ENCODE peak calls at places on chromosomes 16 and 17, in six cellular contexts. P, Z, Q, D, J and X are unnamed samples.

GRCh38 chr16:24009955-24010354 is 174.2 kb downstream of the PRKCB start:
- DNase-seq in P (no peak), Z (no peak), Q (no peak), D (no peak), J (no peak), X (no peak)

GRCh38 chr17:72514888-72515287 is 394.1 kb downstream of the SOX9 start:
- DNase-seq in P (peak; percentile 35), Z (no peak), Q (no peak), D (no peak), J (no peak), X (no peak)

GRCh38 chr17:19346351-19347255 is 15.9 kb downstream of the B9D1 start:
- DNase-seq in P (peak; percentile 84), Z (peak; percentile 19), Q (no peak), D (peak; percentile 44), J (peak; percentile 92), X (peak; percentile 84)

GRCh38 chr16:84503751-84504395 is 586 bp downstream of the MEAK7 start:
- DNase-seq in P (no peak), Z (no peak), Q (no peak), D (no peak), J (no peak), X (peak; percentile 31)

GRCh38 chr17:33531311-33531710 is 238.2 kb upstream of the ASIC2 start:
- DNase-seq in P (no peak), Z (no peak), Q (no peak), D (no peak), J (no peak), X (no peak)

GRCh38 chr17:73293480-73293911 is 18.3 kb downstream of the CDC42EP4 start:
- DNase-seq in P (peak; percentile 78), Z (peak; percentile 90), Q (peak; percentile 78), D (no peak), J (peak; percentile 93), X (no peak)

GRCh38 chr17:50950002-50950877 is 84.1 kb upstream of the TOB1 start:
- DNase-seq in P (peak; percentile 88), Z (peak; percentile 85), Q (peak; percentile 67), D (peak; percentile 87), J (peak; percentile 93), X (peak; percentile 96)

GRCh38 chr16:69329369-69330285 is 761 bp downstream of the PDF start:
- DNase-seq in P (peak; percentile 17), Z (no peak), Q (no peak), D (no peak), J (peak; percentile 86), X (no peak)

GRCh38 chr16:57653936-57654335 is 14.2 kb upstream of the ADGRG3 start:
- DNase-seq in P (no peak), Z (no peak), Q (no peak), D (no peak), J (no peak), X (no peak)

DNA sequence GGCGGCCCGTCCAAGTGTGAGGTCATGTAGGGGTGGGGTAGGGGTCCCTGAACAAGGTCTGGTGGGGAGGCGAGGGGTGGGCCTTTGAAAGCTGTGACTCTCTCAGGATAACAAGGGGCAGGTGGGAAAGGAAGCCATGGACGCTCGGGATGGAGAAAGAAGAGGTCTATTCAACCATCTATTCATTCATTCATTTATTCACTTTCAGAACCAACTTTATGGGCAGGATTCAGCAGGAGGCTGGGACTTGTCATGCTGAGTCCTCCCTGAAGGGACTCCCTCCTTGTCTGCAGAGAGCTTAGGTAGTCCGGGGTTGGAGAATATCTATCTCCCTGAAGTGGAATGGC is 8.6 kb upstream of the CD300A start:
- DNase-seq in P (no peak), Z (no peak), Q (no peak), D (no peak), J (no peak), X (no peak)
- TF ChIP-seq CTCF in P (no peak), Z (no peak), Q (no peak), D (no peak), J (no peak), X (peak; percentile 37)

GRCh38 chr16:31073073-31073822 is 792 bp downstream of the ZNF668 start:
- DNase-seq in P (peak; percentile 87), Z (peak; percentile 91), Q (peak; percentile 91), D (peak; percentile 94), J (peak; percentile 98), X (peak; percentile 94)
- TF ChIP-seq POLR2A in P (peak; percentile 17), Z (no peak), Q (peak; percentile 33), D (no peak), J (no peak), X (no peak)

GRCh38 chr16:4475880-4476790 is at the start of gene HMOX2:
- DNase-seq in P (peak; percentile 95), Z (peak; percentile 97), Q (peak; percentile 93), D (peak; percentile 97), J (peak; percentile 98), X (peak; percentile 92)

GRCh38 chr16:4481526-4481925 is 5.3 kb downstream of the HMOX2 start:
- DNase-seq in P (no peak), Z (no peak), Q (no peak), D (no peak), J (no peak), X (no peak)

GRCh38 chr16:4481965-4482364 is 5.8 kb downstream of the HMOX2 start:
- DNase-seq in P (no peak), Z (no peak), Q (no peak), D (no peak), J (no peak), X (no peak)

GRCh38 chr16:4474192-4474961 is at the start of gene NMRAL1:
- DNase-seq in P (peak; percentile 89), Z (peak; percentile 96), Q (peak; percentile 93), D (peak; percentile 91), J (peak; percentile 98), X (peak; percentile 88)

DNA sequence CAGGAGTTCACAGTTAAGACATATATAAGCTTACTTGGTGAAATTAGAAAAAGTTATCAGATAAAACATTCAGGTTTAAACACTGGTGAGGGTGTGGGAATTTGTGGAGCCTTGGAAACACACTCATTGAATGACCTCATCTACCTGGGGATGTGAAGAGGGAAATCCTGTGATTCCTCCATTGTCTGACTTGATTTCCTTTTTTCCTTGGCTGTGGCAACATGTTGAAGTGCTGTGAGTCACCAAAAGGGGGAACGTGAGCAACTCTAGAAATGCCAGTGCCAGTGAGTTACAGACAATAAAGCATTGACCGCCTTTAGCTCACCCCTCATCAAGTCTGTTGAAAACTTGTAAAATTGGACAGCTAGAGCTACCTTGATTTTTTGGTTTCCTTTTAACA is 1.8 kb downstream of the HMOX2 start:
- DNase-seq in P (no peak), Z (peak; percentile 32), Q (no peak), D (no peak), J (no peak), X (no peak)
- TF ChIP-seq CTCF in P (no peak), Z (no peak), Q (no peak), D (no peak), J (no peak), X (no peak)

DNA sequence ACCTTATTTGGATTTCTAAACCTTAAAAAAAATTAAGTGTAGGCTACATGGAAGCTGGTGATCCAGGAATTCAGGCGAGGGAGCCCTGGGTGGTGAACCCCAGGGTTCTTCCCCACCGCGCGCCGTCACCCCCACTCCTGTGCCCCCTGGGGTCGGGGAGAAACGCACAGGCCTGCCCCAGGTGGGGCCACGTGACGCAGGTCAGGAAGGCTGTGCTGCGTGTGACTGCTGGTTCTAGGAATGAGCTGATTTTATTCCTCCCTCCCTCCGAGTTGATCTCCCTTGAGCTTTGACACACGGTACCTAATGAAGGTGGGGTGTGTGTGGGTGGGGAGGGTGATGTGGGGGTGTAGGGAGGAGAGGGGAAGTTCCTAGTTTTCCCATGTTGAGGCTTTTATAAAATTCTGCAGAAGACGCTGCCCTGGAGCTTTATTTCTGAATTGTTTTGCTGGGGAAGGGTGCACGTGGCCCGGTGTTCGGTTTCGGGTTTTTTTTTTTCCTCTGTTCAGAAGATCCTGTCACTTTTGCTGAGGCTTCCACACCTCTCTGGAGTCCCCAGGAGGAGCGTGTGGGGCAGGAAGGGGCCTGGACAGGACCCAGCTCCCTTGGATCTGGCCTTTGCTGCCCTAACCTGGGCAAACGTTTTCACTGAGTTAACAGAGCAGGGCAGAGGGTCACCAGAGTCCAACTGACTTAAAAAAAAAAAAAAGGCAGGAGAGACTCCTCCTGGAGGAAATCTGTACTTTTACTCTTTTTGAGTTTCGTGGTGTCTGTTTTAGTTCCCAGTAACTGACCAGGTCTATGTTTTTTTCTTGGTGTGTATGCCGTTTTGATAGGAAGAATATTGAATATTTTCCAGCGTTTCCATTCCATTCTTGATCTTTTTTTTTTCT is 55.8 kb upstream of the GSE1 start:
- DNase-seq in P (peak; percentile 47), Z (no peak), Q (no peak), D (peak; percentile 75), J (no peak), X (peak; percentile 32)
- TF ChIP-seq POLR2A in P (no peak), Z (no peak), Q (no peak), D (peak; percentile 32), J (no peak), X (no peak)

DNA sequence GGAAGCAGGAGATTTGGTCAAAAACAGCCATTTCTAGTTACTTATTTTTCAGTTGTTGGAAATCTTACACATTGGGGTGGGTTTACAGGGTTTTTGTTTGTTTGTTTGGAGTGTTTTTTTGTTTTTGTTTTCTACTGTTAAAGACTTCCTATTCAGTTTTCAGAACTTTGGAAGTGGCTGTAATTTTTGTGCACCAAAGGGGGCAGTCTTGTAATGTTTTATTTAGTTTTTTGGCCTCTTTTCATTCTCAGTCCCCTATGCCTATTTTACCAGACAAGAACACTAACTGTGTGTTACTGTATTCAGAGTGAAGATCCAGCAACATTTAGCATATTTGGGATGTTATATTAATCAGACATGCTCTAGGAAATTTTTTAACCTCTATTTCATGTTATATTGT is 20.6 kb downstream of the TPPP3 start:
- DNase-seq in P (no peak), Z (no peak), Q (no peak), D (no peak), J (no peak), X (no peak)
- TF ChIP-seq CTCF in P (peak; percentile 27), Z (peak; percentile 22), Q (peak; percentile 53), D (no peak), J (no peak), X (peak; percentile 44)

DNA sequence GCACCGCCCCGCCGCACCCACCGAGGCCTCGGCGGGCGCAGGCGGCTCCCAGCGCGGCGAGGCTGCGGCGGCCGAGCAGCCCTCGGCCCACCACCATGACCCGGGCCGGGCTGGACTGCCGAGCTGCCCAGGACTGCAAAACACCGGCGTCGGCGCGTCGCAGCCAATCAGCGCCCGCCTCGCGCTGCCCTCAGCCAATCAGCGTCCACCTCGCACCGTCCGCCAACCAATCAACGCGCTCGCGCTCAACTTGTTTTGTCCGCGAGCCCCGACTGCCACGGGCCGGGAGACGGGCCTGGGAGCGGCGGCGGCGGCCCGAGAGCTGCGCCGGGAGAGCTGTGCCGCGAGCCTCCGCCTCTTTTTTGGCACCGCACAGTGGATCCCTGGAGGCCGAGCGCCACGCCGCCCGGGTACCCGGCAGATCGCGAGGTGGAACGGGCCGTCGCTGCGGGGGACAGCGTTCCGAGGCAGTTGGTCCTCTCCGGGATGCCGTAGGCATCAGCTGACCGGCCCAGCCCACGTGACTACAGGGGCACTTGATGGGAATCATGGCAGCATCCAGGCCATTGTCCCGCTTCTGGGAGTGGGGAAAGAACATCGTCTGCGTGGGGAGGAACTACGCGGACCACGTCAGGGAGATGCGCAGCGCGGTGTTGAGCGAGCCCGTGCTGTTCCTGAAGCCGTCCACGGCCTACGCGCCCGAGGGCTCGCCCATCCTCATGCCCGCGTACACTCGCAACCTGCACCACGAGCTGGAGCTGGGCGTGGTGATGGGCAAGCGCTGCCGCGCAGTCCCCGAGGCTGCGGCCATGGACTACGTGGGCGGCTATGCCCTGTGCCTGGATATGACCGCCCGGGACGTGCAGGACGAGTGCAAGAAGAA is at the start of the genes FAHD1 and HAGH:
- DNase-seq in P (peak; percentile 93), Z (peak; percentile 88), Q (peak; percentile 94), D (peak; percentile 97), J (peak; percentile 98), X (peak; percentile 99)
- TF ChIP-seq POLR2A in P (peak; percentile 25), Z (no peak), Q (peak; percentile 3), D (peak; percentile 68), J (no peak), X (peak; percentile 79)